ENCODE peak calls at places on chromosomes 12 and 14, in nine cellular contexts. One of them, this sample, is unnamed. For H3K4me1, the result is how much of the 10 kb centered on the place peaks cover.

GRCh38 chr14:34775922-34776321 is 61.5 kb upstream of the CFL2 start:
- DNase-seq in mesendoderm: no peak
- DNase-seq in heart right ventricle: no peak
- DNase-seq in GM23248: no peak
- DNase-seq in neuronal stem cell: no peak
- DNase-seq in right cardiac atrium: no peak
- DNase-seq in K562: no peak
- DNase-seq in lower lobe of right lung: no peak
- DNase-seq in Peyer's patch: no peak
- DNase-seq in this sample: no peak

GRCh38 chr12:32897276-32897615 is 669 bp upstream of the PKP2 start:
- DNase-seq in mesendoderm: no peak
- DNase-seq in heart right ventricle: no peak
- DNase-seq in GM23248: no peak
- DNase-seq in neuronal stem cell: no peak
- DNase-seq in right cardiac atrium: no peak
- DNase-seq in K562: no peak
- DNase-seq in lower lobe of right lung: no peak
- DNase-seq in Peyer's patch: no peak
- DNase-seq in this sample: no peak

GRCh38 chr12:92395322-92395721 is 249.7 kb upstream of the BTG1 start:
- DNase-seq in mesendoderm: no peak
- DNase-seq in heart right ventricle: no peak
- DNase-seq in GM23248: no peak
- DNase-seq in neuronal stem cell: no peak
- DNase-seq in right cardiac atrium: no peak
- DNase-seq in K562: no peak
- DNase-seq in lower lobe of right lung: no peak
- DNase-seq in Peyer's patch: no peak
- DNase-seq in this sample: no peak

GRCh38 chr12:132014092-132014914 is 64.6 kb downstream of the EP400 start:
- DNase-seq in mesendoderm: no peak
- DNase-seq in heart right ventricle: no peak
- DNase-seq in GM23248: peak
- DNase-seq in neuronal stem cell: no peak
- DNase-seq in right cardiac atrium: no peak
- DNase-seq in K562: no peak
- DNase-seq in lower lobe of right lung: peak
- DNase-seq in Peyer's patch: no peak
- DNase-seq in this sample: no peak

GRCh38 chr14:29724991-29725390 is 202.7 kb downstream of the PRKD1 start:
- DNase-seq in mesendoderm: peak
- DNase-seq in heart right ventricle: no peak
- DNase-seq in GM23248: peak
- DNase-seq in neuronal stem cell: peak
- DNase-seq in right cardiac atrium: no peak
- DNase-seq in K562: no peak
- DNase-seq in lower lobe of right lung: no peak
- DNase-seq in Peyer's patch: no peak
- DNase-seq in this sample: no peak

GRCh38 chr14:24057271-24057670 is 5.5 kb downstream of the CARMIL3 start:
- DNase-seq in mesendoderm: no peak
- DNase-seq in heart right ventricle: no peak
- DNase-seq in GM23248: no peak
- DNase-seq in neuronal stem cell: no peak
- DNase-seq in right cardiac atrium: no peak
- DNase-seq in K562: no peak
- DNase-seq in lower lobe of right lung: no peak
- DNase-seq in Peyer's patch: no peak
- DNase-seq in this sample: no peak

GRCh38 chr12:1929241-1929984 is 11.0 kb upstream of the CACNA2D4 start:
- DNase-seq in mesendoderm: no peak
- DNase-seq in heart right ventricle: no peak
- DNase-seq in GM23248: no peak
- DNase-seq in neuronal stem cell: no peak
- DNase-seq in right cardiac atrium: no peak
- DNase-seq in K562: no peak
- DNase-seq in lower lobe of right lung: peak
- DNase-seq in Peyer's patch: no peak
- DNase-seq in this sample: no peak

GRCh38 chr12:50314629-50315312 is 31.5 kb upstream of the LIMA1 start:
- DNase-seq in mesendoderm: peak
- DNase-seq in heart right ventricle: no peak
- DNase-seq in GM23248: peak
- DNase-seq in neuronal stem cell: peak
- DNase-seq in right cardiac atrium: no peak
- DNase-seq in K562: peak
- DNase-seq in lower lobe of right lung: no peak
- DNase-seq in Peyer's patch: no peak
- DNase-seq in this sample: peak

GRCh38 chr12:107490000-107490399 is 195.6 kb upstream of the PWP1 start:
- DNase-seq in mesendoderm: no peak
- DNase-seq in heart right ventricle: no peak
- DNase-seq in GM23248: no peak
- DNase-seq in neuronal stem cell: no peak
- DNase-seq in right cardiac atrium: no peak
- DNase-seq in K562: no peak
- DNase-seq in lower lobe of right lung: no peak
- DNase-seq in Peyer's patch: peak
- DNase-seq in this sample: no peak

GRCh38 chr12:46470039-46470627 is 97.6 kb upstream of the SLC38A2 start:
- DNase-seq in mesendoderm: no peak
- DNase-seq in heart right ventricle: no peak
- DNase-seq in GM23248: no peak
- DNase-seq in neuronal stem cell: no peak
- DNase-seq in right cardiac atrium: no peak
- DNase-seq in K562: no peak
- DNase-seq in lower lobe of right lung: no peak
- DNase-seq in Peyer's patch: no peak
- DNase-seq in this sample: no peak

DNA sequence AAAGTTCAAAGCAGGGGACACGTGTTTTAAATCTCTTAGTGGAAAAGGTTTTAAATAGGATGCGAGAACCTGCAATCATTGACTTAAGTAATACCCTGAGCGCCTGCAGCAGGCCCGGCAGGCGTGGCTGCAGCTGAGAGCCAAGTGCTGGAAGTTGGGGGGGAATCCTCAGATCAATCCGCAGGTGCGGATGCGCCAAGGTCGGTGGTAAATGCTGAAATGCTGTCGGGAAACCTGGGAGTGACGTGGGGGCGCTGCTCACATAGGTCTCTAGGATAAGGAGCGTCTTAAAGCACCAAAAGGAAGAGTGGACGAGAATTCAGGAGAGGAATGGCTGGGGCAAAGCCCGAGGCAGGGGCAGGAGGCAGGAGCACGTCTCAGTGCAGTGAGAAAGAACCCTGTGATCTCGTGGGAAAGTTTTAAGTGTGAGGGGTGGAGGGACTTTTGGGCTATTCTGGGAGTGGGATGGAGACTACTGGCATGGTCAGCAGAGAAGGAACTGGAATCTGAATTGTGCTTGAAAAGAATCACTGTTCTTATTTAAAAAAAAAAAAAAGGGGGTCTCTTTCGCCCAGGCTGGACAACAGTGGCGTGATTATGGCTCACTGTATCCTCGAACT is 883 bp upstream of the CDCA4 start:
- DNase-seq in mesendoderm: peak
- DNase-seq in heart right ventricle: no peak
- DNase-seq in GM23248: peak
- DNase-seq in neuronal stem cell: no peak
- DNase-seq in right cardiac atrium: no peak
- DNase-seq in K562: peak
- DNase-seq in lower lobe of right lung: peak
- DNase-seq in Peyer's patch: peak
- DNase-seq in this sample: no peak
- H3K4me1 ChIP-seq in mesendoderm: under half
- H3K4me1 ChIP-seq in heart right ventricle: under half
- H3K4me1 ChIP-seq in GM23248: under half
- H3K4me1 ChIP-seq in neuronal stem cell: under half
- H3K4me1 ChIP-seq in right cardiac atrium: under half
- H3K4me1 ChIP-seq in K562: under half
- H3K4me1 ChIP-seq in lower lobe of right lung: under half
- H3K4me1 ChIP-seq in Peyer's patch: under half
- H3K4me1 ChIP-seq in this sample: under half

GRCh38 chr14:75445958-75446357 is 18.1 kb downstream of the JDP2 start:
- DNase-seq in mesendoderm: no peak
- DNase-seq in heart right ventricle: no peak
- DNase-seq in GM23248: no peak
- DNase-seq in neuronal stem cell: no peak
- DNase-seq in right cardiac atrium: no peak
- DNase-seq in K562: no peak
- DNase-seq in lower lobe of right lung: no peak
- DNase-seq in Peyer's patch: no peak
- DNase-seq in this sample: no peak
- H3K4me1 ChIP-seq in mesendoderm: under half
- H3K4me1 ChIP-seq in heart right ventricle: half or more
- H3K4me1 ChIP-seq in GM23248: half or more
- H3K4me1 ChIP-seq in neuronal stem cell: under half
- H3K4me1 ChIP-seq in right cardiac atrium: under half
- H3K4me1 ChIP-seq in K562: under half
- H3K4me1 ChIP-seq in lower lobe of right lung: half or more
- H3K4me1 ChIP-seq in Peyer's patch: under half
- H3K4me1 ChIP-seq in this sample: under half

GRCh38 chr14:68690106-68690960 is 102.5 kb downstream of the ZFP36L1 start:
- DNase-seq in mesendoderm: no peak
- DNase-seq in heart right ventricle: no peak
- DNase-seq in GM23248: peak
- DNase-seq in neuronal stem cell: no peak
- DNase-seq in right cardiac atrium: no peak
- DNase-seq in K562: no peak
- DNase-seq in lower lobe of right lung: no peak
- DNase-seq in Peyer's patch: peak
- DNase-seq in this sample: no peak
- H3K4me1 ChIP-seq in mesendoderm: under half
- H3K4me1 ChIP-seq in heart right ventricle: under half
- H3K4me1 ChIP-seq in GM23248: half or more
- H3K4me1 ChIP-seq in neuronal stem cell: under half
- H3K4me1 ChIP-seq in right cardiac atrium: under half
- H3K4me1 ChIP-seq in K562: under half
- H3K4me1 ChIP-seq in lower lobe of right lung: under half
- H3K4me1 ChIP-seq in Peyer's patch: under half
- H3K4me1 ChIP-seq in this sample: under half

GRCh38 chr14:102524026-102524450 is 14.5 kb upstream of the ANKRD9 start:
- DNase-seq in mesendoderm: no peak
- DNase-seq in heart right ventricle: no peak
- DNase-seq in GM23248: no peak
- DNase-seq in neuronal stem cell: no peak
- DNase-seq in right cardiac atrium: no peak
- DNase-seq in K562: no peak
- DNase-seq in lower lobe of right lung: no peak
- DNase-seq in Peyer's patch: no peak
- DNase-seq in this sample: no peak
- H3K4me1 ChIP-seq in mesendoderm: under half
- H3K4me1 ChIP-seq in heart right ventricle: under half
- H3K4me1 ChIP-seq in GM23248: under half
- H3K4me1 ChIP-seq in neuronal stem cell: under half
- H3K4me1 ChIP-seq in right cardiac atrium: under half
- H3K4me1 ChIP-seq in K562: under half
- H3K4me1 ChIP-seq in lower lobe of right lung: under half
- H3K4me1 ChIP-seq in Peyer's patch: under half
- H3K4me1 ChIP-seq in this sample: under half

GRCh38 chr12:52617403-52617785 is 965 bp downstream of the KRT73 start:
- DNase-seq in mesendoderm: no peak
- DNase-seq in heart right ventricle: no peak
- DNase-seq in GM23248: no peak
- DNase-seq in neuronal stem cell: no peak
- DNase-seq in right cardiac atrium: no peak
- DNase-seq in K562: no peak
- DNase-seq in lower lobe of right lung: no peak
- DNase-seq in Peyer's patch: no peak
- DNase-seq in this sample: no peak
- H3K4me1 ChIP-seq in mesendoderm: under half
- H3K4me1 ChIP-seq in heart right ventricle: under half
- H3K4me1 ChIP-seq in GM23248: under half
- H3K4me1 ChIP-seq in neuronal stem cell: under half
- H3K4me1 ChIP-seq in right cardiac atrium: under half
- H3K4me1 ChIP-seq in K562: under half
- H3K4me1 ChIP-seq in lower lobe of right lung: under half
- H3K4me1 ChIP-seq in Peyer's patch: under half
- H3K4me1 ChIP-seq in this sample: under half

DNA sequence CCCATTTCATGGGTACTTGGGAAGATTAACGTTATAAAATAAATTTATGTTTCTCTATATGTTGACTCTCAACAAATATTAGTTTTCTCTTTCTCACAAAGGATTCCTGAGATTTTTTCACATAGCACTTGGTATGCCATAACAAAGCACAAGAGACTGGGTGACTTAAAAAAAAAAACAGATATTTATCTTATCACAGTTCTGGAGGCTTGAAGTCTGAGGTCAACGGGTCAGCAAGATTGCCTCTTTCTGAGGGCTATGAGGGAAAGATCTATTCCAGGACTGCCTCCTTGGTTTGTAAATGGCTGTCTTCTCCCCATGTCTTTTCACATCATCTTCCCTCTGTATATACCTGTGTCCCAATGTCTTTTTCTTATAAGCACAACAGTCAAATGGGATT is 153.5 kb upstream of the DIO2 start:
- DNase-seq in mesendoderm: peak
- DNase-seq in heart right ventricle: no peak
- DNase-seq in GM23248: no peak
- DNase-seq in neuronal stem cell: no peak
- DNase-seq in right cardiac atrium: no peak
- DNase-seq in K562: no peak
- DNase-seq in lower lobe of right lung: no peak
- DNase-seq in Peyer's patch: no peak
- DNase-seq in this sample: no peak
- H3K4me1 ChIP-seq in mesendoderm: under half
- H3K4me1 ChIP-seq in heart right ventricle: under half
- H3K4me1 ChIP-seq in GM23248: under half
- H3K4me1 ChIP-seq in neuronal stem cell: under half
- H3K4me1 ChIP-seq in right cardiac atrium: under half
- H3K4me1 ChIP-seq in K562: under half
- H3K4me1 ChIP-seq in lower lobe of right lung: under half
- H3K4me1 ChIP-seq in Peyer's patch: under half
- H3K4me1 ChIP-seq in this sample: under half

DNA sequence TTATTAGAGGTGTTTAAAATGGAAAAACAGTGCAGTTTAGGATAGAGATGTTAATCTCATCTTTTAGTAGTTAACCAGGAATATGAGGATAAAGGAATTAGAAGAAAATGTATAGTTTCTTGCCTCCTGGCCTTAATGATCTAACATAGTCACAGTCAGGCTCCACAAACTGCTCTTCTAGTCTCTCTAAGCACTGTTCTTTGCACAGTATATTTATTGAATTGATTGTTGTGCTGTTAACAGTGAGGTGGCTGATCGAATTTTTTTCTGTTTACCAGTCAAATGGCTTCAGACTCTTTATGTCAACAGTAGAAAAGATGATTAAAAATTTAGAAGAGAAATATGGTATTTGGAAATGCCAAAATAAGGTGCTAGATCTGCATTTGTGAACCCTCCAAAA is 37.8 kb downstream of the ATF7IP start:
- DNase-seq in mesendoderm: no peak
- DNase-seq in heart right ventricle: no peak
- DNase-seq in GM23248: no peak
- DNase-seq in neuronal stem cell: no peak
- DNase-seq in right cardiac atrium: no peak
- DNase-seq in K562: no peak
- DNase-seq in lower lobe of right lung: no peak
- DNase-seq in Peyer's patch: no peak
- DNase-seq in this sample: no peak
- H3K4me1 ChIP-seq in mesendoderm: under half
- H3K4me1 ChIP-seq in heart right ventricle: under half
- H3K4me1 ChIP-seq in GM23248: under half
- H3K4me1 ChIP-seq in neuronal stem cell: under half
- H3K4me1 ChIP-seq in right cardiac atrium: under half
- H3K4me1 ChIP-seq in K562: under half
- H3K4me1 ChIP-seq in lower lobe of right lung: under half
- H3K4me1 ChIP-seq in Peyer's patch: under half
- H3K4me1 ChIP-seq in this sample: under half